ENCODE peak calls at places on chromosomes 6 and 20, in five cellular contexts. A is Panc1, U is mammary epithelial cell, M is cardiac fibroblast, N is lower leg skin. G is an unnamed sample.

GRCh38 chr6:168526841-168527281 is 85.9 kb downstream of the SMOC2 start:
- DNase-seq in A (no peak), U (no peak), M (peak), N (no peak), G (no peak)

GRCh38 chr6:34053721-34054120 is 92.2 kb downstream of the GRM4 start:
- DNase-seq in A (no peak), U (no peak), M (no peak), N (no peak), G (no peak)

GRCh38 chr6:125863023-125863422 is 72.3 kb downstream of the NCOA7 start:
- DNase-seq in A (no peak), U (no peak), M (no peak), N (no peak), G (no peak)

GRCh38 chr20:50366270-50367103 is 143.7 kb upstream of the PTPN1 start:
- DNase-seq in A (no peak), U (peak), M (peak), N (no peak), G (no peak)

GRCh38 chr6:89976141-89977020 is 82.1 kb downstream of the GJA10 start:
- DNase-seq in A (no peak), U (no peak), M (no peak), N (no peak), G (no peak)

GRCh38 chr6:90025418-90026089 is 131.3 kb downstream of the GJA10 start:
- DNase-seq in A (no peak), U (peak), M (peak), N (no peak), G (no peak)

GRCh38 chr6:128339635-128340436 is 180.6 kb downstream of the PTPRK start:
- DNase-seq in A (no peak), U (no peak), M (peak), N (no peak), G (no peak)

GRCh38 chr20:37986873-37987601 is 46.2 kb downstream of the TTI1 start:
- DNase-seq in A (no peak), U (no peak), M (peak), N (peak), G (no peak)

GRCh38 chr6:85363870-85364269 is 86.0 kb upstream of the NT5E start:
- DNase-seq in A (no peak), U (no peak), M (no peak), N (no peak), G (no peak)

GRCh38 chr6:90493332-90493731 is 93.5 kb downstream of the MAP3K7 start:
- DNase-seq in A (no peak), U (peak), M (peak), N (no peak), G (no peak)

GRCh38 chr6:88975369-88975768 is 12.0 kb upstream of the RNGTT start:
- DNase-seq in A (no peak), U (no peak), M (no peak), N (no peak), G (no peak)

GRCh38 chr6:128174724-128175123 is 273.9 kb upstream of the THEMIS start:
- DNase-seq in A (no peak), U (no peak), M (no peak), N (no peak), G (no peak)

GRCh38 chr20:63238491-63239126 is 2.9 kb downstream of the BIRC7 start:
- DNase-seq in A (no peak), U (no peak), M (no peak), N (no peak), G (no peak)
- TF ChIP-seq CTCF in A (no peak), U (no peak), M (no peak), N (no peak), G (no peak)

DNA sequence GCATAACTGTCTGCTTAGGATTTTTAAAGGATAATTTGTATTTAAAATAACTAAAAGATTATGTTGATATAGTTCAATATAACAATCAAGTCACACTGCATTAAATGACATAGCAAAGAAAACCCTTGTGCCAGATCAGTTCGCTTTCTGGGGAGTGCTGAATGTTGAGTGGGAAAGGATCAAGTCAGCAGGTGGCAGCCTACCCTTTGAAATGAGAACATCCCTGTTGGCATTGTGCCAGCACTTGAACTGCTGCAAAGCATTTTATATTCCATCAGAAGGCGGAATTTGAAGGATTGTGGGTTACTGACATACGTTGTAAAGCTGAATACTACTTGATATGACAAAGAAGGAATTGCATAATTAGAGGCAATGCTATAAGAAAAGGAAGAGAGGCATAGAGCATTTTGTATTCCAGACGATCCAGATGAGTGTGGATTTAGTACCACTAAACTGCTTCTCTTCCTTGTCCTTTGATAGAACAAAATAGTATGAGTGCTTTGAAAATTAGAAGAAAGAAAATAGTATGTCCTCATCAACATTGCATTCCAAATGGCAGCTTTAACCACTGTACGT is 26.6 kb downstream of the BCKDHB start:
- DNase-seq in A (no peak), U (peak), M (peak), N (peak), G (no peak)
- TF ChIP-seq CTCF in A (peak), U (peak), M (peak), N (no peak), G (no peak)

GRCh38 chr6:119351005-119351394 is 1.4 kb upstream of the MAN1A1 start:
- DNase-seq in A (no peak), U (peak), M (peak), N (no peak), G (peak)

GRCh38 chr6:119349041-119349340 is 570 bp downstream of the MAN1A1 start:
- DNase-seq in A (no peak), U (no peak), M (no peak), N (no peak), G (no peak)

GRCh38 chr6:119348308-119349040 is 1.1 kb downstream of the MAN1A1 start:
- DNase-seq in A (no peak), U (no peak), M (no peak), N (no peak), G (peak)

GRCh38 chr6:119350202-119351004 is 842 bp upstream of the MAN1A1 start:
- DNase-seq in A (peak), U (peak), M (peak), N (peak), G (peak)

GRCh38 chr6:119349341-119350201 is at the start of gene MAN1A1:
- DNase-seq in A (no peak), U (peak), M (peak), N (peak), G (peak)
- TF ChIP-seq CTCF in A (no peak), U (no peak), M (no peak), N (no peak), G (no peak)

GRCh38 chr6:7629321-7629720 is 39.3 kb downstream of the SNRNP48 start:
- DNase-seq in A (no peak), U (no peak), M (no peak), N (no peak), G (no peak)

GRCh38 chr6:7630792-7631191 is 40.8 kb downstream of the SNRNP48 start:
- DNase-seq in A (no peak), U (no peak), M (no peak), N (no peak), G (no peak)

GRCh38 chr6:7631466-7631865 is 41.5 kb downstream of the SNRNP48 start:
- DNase-seq in A (no peak), U (no peak), M (no peak), N (no peak), G (no peak)

GRCh38 chr6:7628479-7628878 is 38.5 kb downstream of the SNRNP48 start:
- DNase-seq in A (no peak), U (peak), M (peak), N (no peak), G (no peak)

DNA sequence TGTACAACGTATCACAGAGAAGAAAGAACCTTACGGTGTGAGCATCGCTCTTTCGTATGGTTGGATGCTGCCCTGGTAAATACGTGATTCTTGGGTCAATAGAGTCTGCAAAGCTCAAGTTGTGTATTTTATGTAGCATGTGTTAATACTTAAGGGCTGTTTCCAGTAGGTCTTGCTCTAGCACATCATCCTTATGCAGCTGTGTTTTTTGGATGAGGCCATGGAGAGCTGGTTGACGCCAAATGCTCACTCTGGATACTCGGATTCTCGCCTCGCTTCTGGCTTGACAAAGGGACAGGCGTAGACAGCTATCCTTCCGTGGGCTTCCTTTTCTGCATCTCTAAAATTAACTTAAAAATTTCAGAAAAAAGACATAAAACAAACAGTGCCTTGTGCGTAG is 38.9 kb downstream of the SNRNP48 start:
- DNase-seq in A (no peak), U (no peak), M (no peak), N (no peak), G (no peak)
- TF ChIP-seq CTCF in A (no peak), U (no peak), M (no peak), N (no peak), G (no peak)

DNA sequence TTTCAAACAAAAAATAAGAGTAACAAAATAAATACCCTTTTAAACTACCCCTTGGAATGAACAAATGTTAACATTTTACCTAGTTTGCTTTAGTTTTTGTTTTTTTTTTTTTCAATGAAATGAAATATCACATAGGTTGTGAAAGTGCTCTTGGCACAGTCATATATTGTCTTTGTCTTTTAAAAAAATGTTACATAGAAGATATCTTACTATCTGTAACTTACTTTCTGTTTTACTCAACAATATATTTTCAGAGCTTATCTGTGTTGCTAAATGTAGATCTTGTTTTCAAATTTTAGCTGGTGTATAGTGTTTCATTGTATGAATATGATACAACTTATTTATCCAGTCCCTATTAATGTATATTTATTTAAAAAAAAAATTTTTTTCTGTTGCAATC is 8.6 kb downstream of the CEP57L1 start:
- DNase-seq in A (no peak), U (no peak), M (no peak), N (no peak), G (peak)
- TF ChIP-seq CTCF in A (no peak), U (no peak), M (no peak), N (no peak), G (no peak)

DNA sequence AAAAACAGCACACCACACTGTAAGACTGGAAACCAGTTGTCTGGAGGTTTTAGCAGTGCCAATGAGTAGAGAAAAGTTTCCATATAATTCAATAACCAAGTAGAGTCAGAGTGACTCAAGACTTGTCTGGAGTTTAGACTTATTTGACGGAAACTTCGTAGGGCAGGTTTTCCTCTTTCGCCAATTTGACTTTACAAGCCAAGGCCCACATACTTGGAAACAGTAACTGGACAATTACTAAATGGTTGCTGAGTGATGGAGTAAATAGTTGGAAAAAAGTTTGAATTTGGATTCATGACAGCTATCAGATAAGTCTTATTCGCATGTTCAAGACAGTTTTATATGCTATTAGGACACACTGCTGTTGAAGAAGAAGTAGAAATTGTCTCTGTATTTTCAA is 48.1 kb upstream of the CTAGE9 start:
- DNase-seq in A (no peak), U (no peak), M (no peak), N (no peak), G (no peak)
- TF ChIP-seq CTCF in A (no peak), U (no peak), M (no peak), N (no peak), G (no peak)

DNA sequence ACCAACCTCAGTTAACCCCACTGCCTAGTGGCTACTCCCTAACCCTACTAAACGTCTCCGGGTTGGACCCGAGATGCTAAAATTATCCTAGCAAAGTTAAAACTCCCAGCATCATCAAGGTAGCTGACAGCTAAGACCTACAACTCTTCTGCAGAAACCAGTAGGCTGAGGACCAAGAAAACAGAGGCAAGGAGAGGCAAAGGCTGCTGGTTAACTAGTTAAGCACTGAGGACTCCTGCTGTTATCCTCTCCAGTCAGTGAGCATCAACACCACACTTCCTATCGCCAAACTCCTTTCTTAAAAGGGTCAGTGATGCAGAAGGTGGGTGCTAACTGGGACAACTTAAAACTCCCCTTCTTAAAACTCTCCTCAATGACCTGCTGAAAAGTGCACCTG is 1.8 kb downstream of the TRERF1 start:
- DNase-seq in A (no peak), U (no peak), M (no peak), N (no peak), G (no peak)
- TF ChIP-seq CTCF in A (no peak), U (no peak), M (no peak), N (no peak), G (no peak)

GRCh38 chr6:96755096-96755495 is 82.2 kb downstream of the GPR63 start:
- DNase-seq in A (no peak), U (no peak), M (no peak), N (no peak), G (no peak)

GRCh38 chr6:96761794-96762193 is 75.5 kb downstream of the GPR63 start:
- DNase-seq in A (no peak), U (no peak), M (no peak), N (no peak), G (no peak)

GRCh38 chr6:96762599-96762998 is 74.7 kb downstream of the GPR63 start:
- DNase-seq in A (no peak), U (no peak), M (no peak), N (no peak), G (no peak)

GRCh38 chr6:96760153-96760687 is 77.1 kb downstream of the GPR63 start:
- DNase-seq in A (no peak), U (no peak), M (no peak), N (no peak), G (no peak)
- TF ChIP-seq CTCF in A (no peak), U (no peak), M (no peak), N (no peak), G (peak)

DNA sequence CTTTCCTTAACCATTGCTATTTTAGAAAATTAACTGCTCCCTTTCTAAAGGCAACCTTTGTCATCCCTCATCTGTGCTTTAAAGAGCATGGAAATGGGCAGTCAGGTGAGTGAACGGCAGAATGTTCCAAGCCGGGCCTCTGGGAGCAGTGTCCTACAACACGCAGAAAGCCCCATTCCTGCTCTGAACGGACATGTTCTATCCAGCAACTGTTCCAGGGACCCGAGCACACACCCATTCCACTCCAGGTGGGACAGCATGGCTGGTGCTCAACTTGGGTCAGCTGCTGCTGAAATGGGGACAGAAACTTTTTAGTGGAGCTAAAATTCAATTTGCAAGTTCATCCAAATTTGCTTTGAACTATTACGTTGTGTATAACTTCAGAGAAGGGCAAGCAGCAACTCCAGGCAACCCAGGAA is 26.7 kb downstream of the DIDO1 start:
- DNase-seq in A (no peak), U (no peak), M (peak), N (no peak), G (no peak)
- TF ChIP-seq CTCF in A (no peak), U (peak), M (no peak), N (no peak), G (no peak)

GRCh38 chr6:31473780-31474725 is 23.9 kb upstream of the MICB start:
- DNase-seq in A (no peak), U (peak), M (peak), N (no peak), G (no peak)
- TF ChIP-seq CTCF in A (no peak), U (no peak), M (no peak), N (no peak), G (no peak)